ENCODE peak calls at places on chromosomes 5 and 9, in six cellular contexts. One of them, this sample, is unnamed.
A peak's percentile ranks its signal among the peaks of the same experiment; 100 is the strongest.

GRCh38 chr5:172170251-172170701 is 17.7 kb downstream of the STK10 start:
- DNase-seq in globus pallidus: no peak
- DNase-seq in NCI-H1694 treated with DMSO at 0.1 percent for 48 hours: no peak
- DNase-seq in NCI-H2171 treated with DMSO at 0.1 percent for 48 hours: no peak
- DNase-seq in renal cortical epithelial cell: no peak
- DNase-seq in astrocyte of the spinal cord: no peak
- DNase-seq in this sample: no peak

GRCh38 chr5:114360362-114360761 is 1.5 kb upstream of the KCNN2 start:
- DNase-seq in globus pallidus: no peak
- DNase-seq in NCI-H1694 treated with DMSO at 0.1 percent for 48 hours: no peak
- DNase-seq in NCI-H2171 treated with DMSO at 0.1 percent for 48 hours: no peak
- DNase-seq in renal cortical epithelial cell: no peak
- DNase-seq in astrocyte of the spinal cord: no peak
- DNase-seq in this sample: no peak

GRCh38 chr9:126927419-126927818 is 12.8 kb downstream of the RALGPS1 start:
- DNase-seq in globus pallidus: no peak
- DNase-seq in NCI-H1694 treated with DMSO at 0.1 percent for 48 hours: no peak
- DNase-seq in NCI-H2171 treated with DMSO at 0.1 percent for 48 hours: peak; percentile 87
- DNase-seq in renal cortical epithelial cell: peak; percentile 56
- DNase-seq in astrocyte of the spinal cord: no peak
- DNase-seq in this sample: no peak

GRCh38 chr5:55593115-55593472 is 58.3 kb upstream of the PLPP1 start:
- DNase-seq in globus pallidus: no peak
- DNase-seq in NCI-H1694 treated with DMSO at 0.1 percent for 48 hours: peak; percentile 80
- DNase-seq in NCI-H2171 treated with DMSO at 0.1 percent for 48 hours: peak; percentile 97
- DNase-seq in renal cortical epithelial cell: no peak
- DNase-seq in astrocyte of the spinal cord: no peak
- DNase-seq in this sample: no peak

GRCh38 chr9:97980918-97981827 is 2.0 kb upstream of the ANP32B start:
- DNase-seq in globus pallidus: peak; percentile 86
- DNase-seq in NCI-H1694 treated with DMSO at 0.1 percent for 48 hours: peak; percentile 39
- DNase-seq in NCI-H2171 treated with DMSO at 0.1 percent for 48 hours: peak; percentile 9
- DNase-seq in renal cortical epithelial cell: no peak
- DNase-seq in astrocyte of the spinal cord: no peak
- DNase-seq in this sample: no peak

GRCh38 chr5:129228577-129228976 is 134.0 kb downstream of the ISOC1 start:
- DNase-seq in globus pallidus: no peak
- DNase-seq in NCI-H1694 treated with DMSO at 0.1 percent for 48 hours: no peak
- DNase-seq in NCI-H2171 treated with DMSO at 0.1 percent for 48 hours: no peak
- DNase-seq in renal cortical epithelial cell: no peak
- DNase-seq in astrocyte of the spinal cord: no peak
- DNase-seq in this sample: no peak

GRCh38 chr5:37735649-37736347 is 104.0 kb downstream of the GDNF start:
- DNase-seq in globus pallidus: peak; percentile 82
- DNase-seq in NCI-H1694 treated with DMSO at 0.1 percent for 48 hours: peak; percentile 27
- DNase-seq in NCI-H2171 treated with DMSO at 0.1 percent for 48 hours: peak; percentile 89
- DNase-seq in renal cortical epithelial cell: no peak
- DNase-seq in astrocyte of the spinal cord: peak; percentile 58
- DNase-seq in this sample: no peak

GRCh38 chr9:137064027-137064879 is 6.1 kb downstream of the SAPCD2 start:
- DNase-seq in globus pallidus: no peak
- DNase-seq in NCI-H1694 treated with DMSO at 0.1 percent for 48 hours: no peak
- DNase-seq in NCI-H2171 treated with DMSO at 0.1 percent for 48 hours: peak; percentile 31
- DNase-seq in renal cortical epithelial cell: no peak
- DNase-seq in astrocyte of the spinal cord: no peak
- DNase-seq in this sample: no peak

GRCh38 chr9:121819511-121820231 is 168.2 kb downstream of the DAB2IP start:
- DNase-seq in globus pallidus: no peak
- DNase-seq in NCI-H1694 treated with DMSO at 0.1 percent for 48 hours: peak; percentile 21
- DNase-seq in NCI-H2171 treated with DMSO at 0.1 percent for 48 hours: peak; percentile 63
- DNase-seq in renal cortical epithelial cell: no peak
- DNase-seq in astrocyte of the spinal cord: peak; percentile 25
- DNase-seq in this sample: no peak

GRCh38 chr9:133151601-133152525 is 11.9 kb downstream of the GBGT1 start:
- DNase-seq in globus pallidus: no peak
- DNase-seq in NCI-H1694 treated with DMSO at 0.1 percent for 48 hours: no peak
- DNase-seq in NCI-H2171 treated with DMSO at 0.1 percent for 48 hours: no peak
- DNase-seq in renal cortical epithelial cell: no peak
- DNase-seq in astrocyte of the spinal cord: no peak
- DNase-seq in this sample: no peak

GRCh38 chr5:170638454-170639220 is 134.8 kb downstream of the KCNIP1 start:
- DNase-seq in globus pallidus: no peak
- DNase-seq in NCI-H1694 treated with DMSO at 0.1 percent for 48 hours: peak; percentile 30
- DNase-seq in NCI-H2171 treated with DMSO at 0.1 percent for 48 hours: peak; percentile 32
- DNase-seq in renal cortical epithelial cell: peak; percentile 13
- DNase-seq in astrocyte of the spinal cord: peak; percentile 35
- DNase-seq in this sample: no peak

GRCh38 chr9:68907910-68908309 is 106.0 kb downstream of the PRKACG start:
- DNase-seq in globus pallidus: no peak
- DNase-seq in NCI-H1694 treated with DMSO at 0.1 percent for 48 hours: no peak
- DNase-seq in NCI-H2171 treated with DMSO at 0.1 percent for 48 hours: no peak
- DNase-seq in renal cortical epithelial cell: no peak
- DNase-seq in astrocyte of the spinal cord: no peak
- DNase-seq in this sample: no peak

GRCh38 chr9:85258823-85259370 is 482.9 kb downstream of the AGTPBP1 start:
- DNase-seq in globus pallidus: peak; percentile 87
- DNase-seq in NCI-H1694 treated with DMSO at 0.1 percent for 48 hours: peak; percentile 2
- DNase-seq in NCI-H2171 treated with DMSO at 0.1 percent for 48 hours: no peak
- DNase-seq in renal cortical epithelial cell: peak; percentile 71
- DNase-seq in astrocyte of the spinal cord: peak; percentile 78
- DNase-seq in this sample: no peak

GRCh38 chr9:87195306-87195705 is 248.0 kb upstream of the GAS1 start:
- DNase-seq in globus pallidus: no peak
- DNase-seq in NCI-H1694 treated with DMSO at 0.1 percent for 48 hours: no peak
- DNase-seq in NCI-H2171 treated with DMSO at 0.1 percent for 48 hours: no peak
- DNase-seq in renal cortical epithelial cell: peak; percentile 41
- DNase-seq in astrocyte of the spinal cord: no peak
- DNase-seq in this sample: no peak

GRCh38 chr9:93578844-93579243 is 2.5 kb downstream of the PHF2 start:
- DNase-seq in globus pallidus: no peak
- DNase-seq in NCI-H1694 treated with DMSO at 0.1 percent for 48 hours: no peak
- DNase-seq in NCI-H2171 treated with DMSO at 0.1 percent for 48 hours: no peak
- DNase-seq in renal cortical epithelial cell: no peak
- DNase-seq in astrocyte of the spinal cord: no peak
- DNase-seq in this sample: no peak

This sample was measured in GM12864.